ENCODE peak calls at places on chromosome 2, in four cellular contexts. D is K562, Q is HepG2, Z is GM12878. S is an unnamed sample.

GRCh38 chr2:210162466-210163124 is 8.6 kb downstream of the KANSL1L start:
- DNase-seq in D (no peak), Z (no peak), Q (no peak), S (no peak)

GRCh38 chr2:13522917-13523821 is 806.4 kb downstream of the TRIB2 start:
- DNase-seq in Z (peak; percentile 88), D (no peak), Q (no peak), S (no peak)

GRCh38 chr2:83696838-83697237 is 762.2 kb downstream of the SUCLG1 start:
- DNase-seq in Z (no peak), Q (no peak), D (no peak), S (no peak)

GRCh38 chr2:114489143-114489542 is 46.7 kb downstream of the DPP10 start:
- DNase-seq in Z (no peak), Q (no peak), D (no peak), S (no peak)

GRCh38 chr2:221085376-221085900 is 486.7 kb downstream of the EPHA4 start:
- DNase-seq in D (no peak), Q (no peak), Z (no peak), S (no peak)

GRCh38 chr2:231930601-231931281 is 4.5 kb upstream of the NPPC start:
- DNase-seq in Q (no peak), D (no peak), Z (no peak), S (no peak)

GRCh38 chr2:27212626-27213471 is 781 bp upstream of the SLC5A6 start:
- DNase-seq in Z (no peak), Q (peak; percentile 55), D (no peak), S (no peak)

GRCh38 chr2:152171733-152172132 is 3.8 kb downstream of the STAM2 start:
- DNase-seq in D (no peak), Z (no peak), Q (no peak), S (no peak)

GRCh38 chr2:12970861-12971260 is 254.1 kb downstream of the TRIB2 start:
- DNase-seq in D (no peak), Z (no peak), Q (no peak), S (no peak)

GRCh38 chr2:143347303-143347702 is 218.1 kb downstream of the ARHGAP15 start:
- DNase-seq in D (no peak), Z (no peak), Q (no peak), S (no peak)

GRCh38 chr2:132621131-132621875 is 48.7 kb downstream of the LYPD1 start:
- DNase-seq in Q (no peak), Z (no peak), D (no peak), S (no peak)

GRCh38 chr2:10817413-10817812 is 4.8 kb upstream of the PDIA6 start:
- DNase-seq in D (no peak), Q (peak; percentile 54), Z (no peak), S (peak; percentile 47)

GRCh38 chr2:64288321-64288931 is 144.2 kb upstream of the PELI1 start:
- DNase-seq in Z (no peak), D (no peak), Q (no peak), S (no peak)

GRCh38 chr2:234792566-234792965 is 159.3 kb upstream of the SH3BP4 start:
- DNase-seq in Q (no peak), D (no peak), Z (no peak), S (no peak)

GRCh38 chr2:8750221-8750620 is 68.4 kb downstream of the ID2 start:
- DNase-seq in Z (no peak), Q (no peak), D (no peak), S (no peak)

GRCh38 chr2:36805635-36806224 is 109.2 kb downstream of the VIT start:
- DNase-seq in Z (no peak), D (no peak), Q (no peak), S (no peak)

GRCh38 chr2:11187083-11187619 is 31.9 kb downstream of the SLC66A3 start:
- DNase-seq in Q (no peak), D (no peak), Z (no peak), S (no peak)

GRCh38 chr2:238784671-238785527 is 63.0 kb upstream of the TWIST2 start:
- DNase-seq in Q (peak; percentile 48), D (peak; percentile 51), Z (no peak), S (peak; percentile 68)

GRCh38 chr2:54986266-54986665 is 64.0 kb downstream of the RTN4 start:
- DNase-seq in D (no peak), Z (no peak), Q (no peak), S (no peak)

GRCh38 chr2:105403785-105404698 is 5.2 kb upstream of the FHL2 start:
- DNase-seq in D (peak; percentile 47), Z (no peak), Q (no peak), S (no peak)

GRCh38 chr2:96318723-96319122 is 6.4 kb upstream of the ITPRIPL1 start:
- DNase-seq in Q (peak; percentile 46), D (no peak), Z (no peak), S (no peak)

GRCh38 chr2:107305966-107306365 is 420.0 kb upstream of the ST6GAL2 start:
- DNase-seq in Q (no peak), D (no peak), Z (no peak), S (no peak)

DNA sequence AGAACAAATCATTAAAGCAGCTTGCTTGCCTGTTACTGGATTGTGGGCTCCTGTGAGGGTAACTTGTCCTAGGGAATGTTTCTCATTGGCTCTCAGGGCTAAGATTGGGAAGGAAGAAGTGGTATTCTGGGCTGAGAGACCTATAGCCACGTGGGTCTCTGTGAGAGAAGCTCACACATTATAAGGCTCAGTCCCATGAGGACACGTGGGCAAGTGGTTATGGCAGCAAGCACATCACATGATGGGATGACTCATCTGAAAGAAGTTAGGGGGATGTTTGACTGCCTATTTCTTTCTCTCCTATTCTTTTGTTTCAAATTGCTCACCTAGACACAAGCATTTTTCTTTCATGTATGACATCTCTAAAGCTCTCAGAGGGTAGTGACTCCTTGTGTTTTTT is 418.0 kb upstream of the ST6GAL2 start:
- DNase-seq in Z (no peak), Q (no peak), D (no peak), S (no peak)
- TF ChIP-seq SP1 in Z (no peak), Q (no peak), D (no peak), S (no peak)

DNA sequence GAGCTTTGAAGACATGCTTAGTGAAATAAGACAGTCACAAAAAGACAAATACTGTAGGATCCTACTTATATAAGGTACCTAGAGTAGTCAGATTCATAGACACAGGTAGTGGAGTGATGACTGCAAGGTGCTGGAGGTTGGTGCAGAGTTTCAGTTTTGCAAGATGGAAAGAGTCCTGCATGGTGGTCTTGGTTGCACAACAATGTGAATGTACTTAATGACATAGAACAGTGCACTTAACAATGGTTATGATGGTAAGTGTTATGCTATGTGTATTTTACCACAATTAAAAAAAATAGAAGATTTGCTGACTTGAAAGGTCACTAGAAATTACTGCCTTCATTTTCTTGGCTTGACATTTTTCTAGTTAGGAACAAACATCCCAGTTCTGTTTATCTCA is 9.5 kb downstream of the CERS6 start:
- DNase-seq in Q (no peak), D (no peak), Z (no peak), S (no peak)
- TF ChIP-seq TARDBP in Q (no peak), D (no peak), Z (no peak), S (no peak)

GRCh38 chr2:1156526-1156925 is 205.9 kb downstream of the SNTG2 start:
- DNase-seq in Q (no peak), D (no peak), Z (no peak), S (no peak)

GRCh38 chr2:1150724-1151511 is 200.3 kb downstream of the SNTG2 start:
- DNase-seq in D (no peak), Q (no peak), Z (no peak), S (no peak)

GRCh38 chr2:1154710-1155594 is 204.3 kb downstream of the SNTG2 start:
- DNase-seq in D (no peak), Q (no peak), Z (no peak), S (no peak)

GRCh38 chr2:1153959-1154358 is 203.3 kb downstream of the SNTG2 start:
- DNase-seq in D (no peak), Z (no peak), Q (no peak), S (no peak)

DNA sequence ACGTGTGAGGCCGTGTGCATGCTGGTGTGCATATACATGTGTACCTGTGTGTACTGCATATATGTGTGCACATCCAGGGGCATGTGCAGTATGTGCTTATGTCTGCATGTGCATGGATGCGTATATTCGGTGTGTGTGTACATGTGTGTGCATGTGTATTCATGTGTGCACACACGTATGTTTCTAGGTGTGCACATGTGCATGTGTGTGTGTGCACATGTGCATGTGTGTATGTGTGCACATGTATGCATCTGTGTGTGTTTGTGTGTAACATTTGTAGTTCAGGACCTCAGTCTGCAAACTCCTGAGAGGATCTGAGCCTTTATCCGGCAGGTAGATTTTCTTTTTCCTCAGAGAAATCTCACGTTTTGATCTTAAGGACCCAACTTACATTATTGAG is 201.7 kb downstream of the SNTG2 start:
- DNase-seq in D (no peak), Z (no peak), Q (no peak), S (no peak)
- TF ChIP-seq SP1 in D (no peak), Z (no peak), Q (no peak), S (no peak)

DNA sequence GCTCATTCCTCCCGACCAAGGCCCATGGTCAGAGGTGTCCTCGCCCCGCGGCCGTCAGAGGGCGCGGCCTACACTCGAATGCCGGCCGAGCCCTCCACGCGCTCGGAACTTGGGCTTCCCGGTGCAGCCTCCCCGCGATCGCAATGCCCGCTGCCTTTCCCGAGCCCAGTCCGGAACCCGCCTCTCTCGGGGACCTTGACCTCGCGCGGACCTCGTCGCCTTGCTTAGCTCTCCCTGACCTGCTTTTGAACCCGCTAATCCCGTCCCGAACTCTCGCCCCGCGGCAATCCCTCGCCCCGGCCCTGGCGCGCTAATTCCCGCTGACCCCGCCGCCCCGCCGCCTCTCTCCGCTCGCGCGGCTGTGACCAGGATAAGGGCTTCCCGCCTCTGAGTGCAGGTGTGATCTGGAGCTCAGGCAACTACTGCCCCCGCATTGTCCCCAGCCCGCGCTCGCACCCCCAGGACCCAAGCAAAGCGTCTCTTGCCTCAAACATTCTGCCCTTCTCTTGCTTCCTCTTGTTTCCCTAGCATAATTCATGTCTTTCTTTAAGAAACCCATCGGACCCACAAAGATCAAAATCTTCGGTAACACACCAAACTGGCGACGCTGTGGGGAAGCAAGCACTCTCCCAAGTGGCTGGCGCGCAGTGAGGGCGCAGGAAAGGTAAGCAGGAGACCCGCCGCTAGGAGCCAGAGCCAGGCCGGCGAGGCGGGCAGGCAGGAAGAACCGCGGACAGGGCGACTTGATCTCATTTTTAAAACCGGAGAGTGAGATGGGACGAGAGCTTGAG is 46.6 kb upstream of the ATP6V1B1 start:
- DNase-seq in Z (no peak), D (no peak), Q (no peak), S (no peak)
- TF ChIP-seq TARDBP in Z (no peak), D (no peak), Q (no peak), S (no peak)

DNA sequence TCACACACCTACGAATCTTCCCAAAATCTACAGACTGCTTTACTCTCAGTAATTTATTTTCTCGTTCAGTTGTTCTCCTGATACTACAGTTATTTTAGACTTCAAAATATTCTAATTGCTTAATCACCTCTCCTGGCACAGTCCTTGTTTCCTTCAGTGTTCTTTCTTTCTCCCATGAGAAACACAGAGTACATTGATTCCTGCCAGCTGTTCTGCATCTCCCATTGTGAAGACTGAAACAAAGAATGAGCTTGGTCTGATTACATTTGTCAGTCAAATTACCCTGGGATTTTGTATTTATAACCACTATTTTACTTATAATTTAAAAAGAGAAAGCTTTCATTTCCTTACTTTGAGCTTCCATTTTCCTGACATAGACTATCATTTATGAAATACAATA is 63.9 kb upstream of the TANK start:
- DNase-seq in D (no peak), Q (no peak), Z (no peak), S (no peak)
- TF ChIP-seq SP1 in D (no peak), Q (no peak), Z (no peak), S (no peak)

GRCh38 chr2:70672990-70673647 is 94.9 kb downstream of the ADD2 start:
- DNase-seq in D (peak; percentile 25), Z (no peak), Q (no peak), S (peak; percentile 42)
- TF ChIP-seq TARDBP in D (no peak), Z (no peak), Q (no peak), S (no peak)